ENCODE peak calls at places on chromosomes 16 and 17, in five cellular contexts. One of them, this sample, is unnamed.

GRCh38 chr16:75288596-75289120 is 37.2 kb upstream of the BCAR1 start:
- DNase-seq in T-helper 17 cell: no peak
- DNase-seq in CD8-positive, alpha-beta T cell: peak
- DNase-seq in activated naive CD4-positive, alpha-beta T cell: no peak
- DNase-seq in Calu3: no peak
- DNase-seq in this sample: no peak

GRCh38 chr17:31508310-31509094 is 117.0 kb downstream of the RAB11FIP4 start:
- DNase-seq in T-helper 17 cell: no peak
- DNase-seq in CD8-positive, alpha-beta T cell: peak
- DNase-seq in activated naive CD4-positive, alpha-beta T cell: peak
- DNase-seq in Calu3: no peak
- DNase-seq in this sample: peak

GRCh38 chr17:58382108-58382884 is 30.3 kb upstream of the SUPT4H1 start:
- DNase-seq in T-helper 17 cell: no peak
- DNase-seq in CD8-positive, alpha-beta T cell: peak
- DNase-seq in activated naive CD4-positive, alpha-beta T cell: no peak
- DNase-seq in Calu3: no peak
- DNase-seq in this sample: no peak

GRCh38 chr16:3131755-3132377 is 3.0 kb upstream of the ZNF213 start:
- DNase-seq in T-helper 17 cell: no peak
- DNase-seq in CD8-positive, alpha-beta T cell: peak
- DNase-seq in activated naive CD4-positive, alpha-beta T cell: peak
- DNase-seq in Calu3: peak
- DNase-seq in this sample: peak

GRCh38 chr17:15263206-15263579 is 1.9 kb downstream of the PMP22 start:
- DNase-seq in T-helper 17 cell: no peak
- DNase-seq in CD8-positive, alpha-beta T cell: no peak
- DNase-seq in activated naive CD4-positive, alpha-beta T cell: no peak
- DNase-seq in Calu3: peak
- DNase-seq in this sample: no peak

GRCh38 chr17:46991618-46992017 is 12.6 kb upstream of the RPRML start:
- DNase-seq in T-helper 17 cell: no peak
- DNase-seq in CD8-positive, alpha-beta T cell: no peak
- DNase-seq in activated naive CD4-positive, alpha-beta T cell: no peak
- DNase-seq in Calu3: no peak
- DNase-seq in this sample: no peak

GRCh38 chr16:27174007-27174406 is 29.3 kb upstream of the KDM8 start:
- DNase-seq in T-helper 17 cell: peak
- DNase-seq in CD8-positive, alpha-beta T cell: peak
- DNase-seq in activated naive CD4-positive, alpha-beta T cell: peak
- DNase-seq in Calu3: no peak
- DNase-seq in this sample: peak

GRCh38 chr17:49514374-49514738 is 19.3 kb downstream of the NGFR start:
- DNase-seq in T-helper 17 cell: no peak
- DNase-seq in CD8-positive, alpha-beta T cell: no peak
- DNase-seq in activated naive CD4-positive, alpha-beta T cell: no peak
- DNase-seq in Calu3: no peak
- DNase-seq in this sample: no peak

This sample was measured in NCI-H69.